ENCODE peak calls at places on chromosomes 7 and 10, in six cellular contexts. C, S, T, X, L and N are unnamed samples.

GRCh38 chr10:16809074-16809718 is 8.0 kb downstream of the RSU1 start:
- DNase-seq in C (no peak), S (peak), T (no peak), X (no peak), L (no peak), N (peak)

GRCh38 chr7:111508387-111508786 is 53.9 kb downstream of the IMMP2L start:
- DNase-seq in C (no peak), S (no peak), T (no peak), X (no peak), L (no peak), N (no peak)

GRCh38 chr10:31340343-31340742 is 21.3 kb downstream of the ZEB1 start:
- DNase-seq in C (no peak), S (peak), T (no peak), X (no peak), L (no peak), N (no peak)

GRCh38 chr10:132432176-132432540 is 35.2 kb downstream of the PWWP2B start:
- DNase-seq in C (no peak), S (no peak), T (no peak), X (no peak), L (no peak), N (no peak)

GRCh38 chr7:17058568-17058967 is 176.8 kb upstream of the AGR3 start:
- DNase-seq in C (no peak), S (no peak), T (no peak), X (no peak), L (no peak), N (no peak)

GRCh38 chr10:33122014-33122788 is 164.2 kb upstream of the ITGB1 start:
- DNase-seq in C (no peak), S (peak), T (no peak), X (no peak), L (peak), N (no peak)

GRCh38 chr10:112373912-112374338 is at the start of gene ACSL5:
- DNase-seq in C (no peak), S (no peak), T (no peak), X (no peak), L (no peak), N (no peak)

GRCh38 chr10:129191848-129192247 is 275.2 kb upstream of the MGMT start:
- DNase-seq in C (no peak), S (no peak), T (no peak), X (no peak), L (no peak), N (no peak)

GRCh38 chr7:89401690-89402089 is 606.2 kb upstream of the TEX47 start:
- DNase-seq in C (no peak), S (no peak), T (no peak), X (no peak), L (no peak), N (no peak)

GRCh38 chr7:155261031-155261985 is 36.4 kb upstream of the INSIG1 start:
- DNase-seq in C (no peak), S (no peak), T (no peak), X (no peak), L (no peak), N (no peak)